ENCODE peak calls at places on chromosome 3, in eight cellular contexts. One of them, this sample, is unnamed.

GRCh38 chr3:68162644-68163043 is 508.2 kb upstream of the SUCLG2 start:
- DNase-seq in activated CD4-positive, alpha-beta T cell treated with anti-CD3 and anti-CD28 coated beads for 1 hour: no peak
- DNase-seq in psoas muscle: no peak
- DNase-seq in non-pigmented ciliary epithelial cell: no peak
- DNase-seq in A549: no peak
- DNase-seq in activated T-cell treated with anti-CD3 and anti-CD28 coated beads, Interleukin-2, amount 50 U/mL, for 72 hours: no peak
- DNase-seq in osteocyte: no peak
- DNase-seq in neuronal stem cell: no peak
- DNase-seq in this sample: no peak

GRCh38 chr3:187150599-187150998 is 11.3 kb upstream of the RPL39L start:
- DNase-seq in activated CD4-positive, alpha-beta T cell treated with anti-CD3 and anti-CD28 coated beads for 1 hour: peak
- DNase-seq in psoas muscle: no peak
- DNase-seq in non-pigmented ciliary epithelial cell: no peak
- DNase-seq in A549: no peak
- DNase-seq in activated T-cell treated with anti-CD3 and anti-CD28 coated beads, Interleukin-2, amount 50 U/mL, for 72 hours: peak
- DNase-seq in osteocyte: no peak
- DNase-seq in neuronal stem cell: no peak
- DNase-seq in this sample: peak

GRCh38 chr3:13206799-13207577 is 133.8 kb upstream of the IQSEC1 start:
- DNase-seq in activated CD4-positive, alpha-beta T cell treated with anti-CD3 and anti-CD28 coated beads for 1 hour: no peak
- DNase-seq in psoas muscle: no peak
- DNase-seq in non-pigmented ciliary epithelial cell: no peak
- DNase-seq in A549: no peak
- DNase-seq in activated T-cell treated with anti-CD3 and anti-CD28 coated beads, Interleukin-2, amount 50 U/mL, for 72 hours: no peak
- DNase-seq in osteocyte: no peak
- DNase-seq in neuronal stem cell: no peak
- DNase-seq in this sample: no peak

GRCh38 chr3:4977001-4977888 is 2.0 kb upstream of the BHLHE40 start:
- DNase-seq in activated CD4-positive, alpha-beta T cell treated with anti-CD3 and anti-CD28 coated beads for 1 hour: no peak
- DNase-seq in psoas muscle: peak
- DNase-seq in non-pigmented ciliary epithelial cell: no peak
- DNase-seq in A549: peak
- DNase-seq in activated T-cell treated with anti-CD3 and anti-CD28 coated beads, Interleukin-2, amount 50 U/mL, for 72 hours: peak
- DNase-seq in osteocyte: no peak
- DNase-seq in neuronal stem cell: no peak
- DNase-seq in this sample: peak

GRCh38 chr3:197468866-197469382 is 86.8 kb downstream of the BDH1 start:
- DNase-seq in activated CD4-positive, alpha-beta T cell treated with anti-CD3 and anti-CD28 coated beads for 1 hour: no peak
- DNase-seq in psoas muscle: no peak
- DNase-seq in non-pigmented ciliary epithelial cell: no peak
- DNase-seq in A549: peak
- DNase-seq in activated T-cell treated with anti-CD3 and anti-CD28 coated beads, Interleukin-2, amount 50 U/mL, for 72 hours: no peak
- DNase-seq in osteocyte: no peak
- DNase-seq in neuronal stem cell: no peak
- DNase-seq in this sample: no peak

GRCh38 chr3:43146599-43146998 is 40.7 kb upstream of the POMGNT2 start:
- DNase-seq in activated CD4-positive, alpha-beta T cell treated with anti-CD3 and anti-CD28 coated beads for 1 hour: no peak
- DNase-seq in psoas muscle: no peak
- DNase-seq in non-pigmented ciliary epithelial cell: no peak
- DNase-seq in A549: no peak
- DNase-seq in activated T-cell treated with anti-CD3 and anti-CD28 coated beads, Interleukin-2, amount 50 U/mL, for 72 hours: no peak
- DNase-seq in osteocyte: no peak
- DNase-seq in neuronal stem cell: no peak
- DNase-seq in this sample: no peak

GRCh38 chr3:27985369-27986035 is 255.9 kb upstream of the CMC1 start:
- DNase-seq in activated CD4-positive, alpha-beta T cell treated with anti-CD3 and anti-CD28 coated beads for 1 hour: no peak
- DNase-seq in psoas muscle: no peak
- DNase-seq in non-pigmented ciliary epithelial cell: no peak
- DNase-seq in A549: no peak
- DNase-seq in activated T-cell treated with anti-CD3 and anti-CD28 coated beads, Interleukin-2, amount 50 U/mL, for 72 hours: no peak
- DNase-seq in osteocyte: no peak
- DNase-seq in neuronal stem cell: no peak
- DNase-seq in this sample: no peak

GRCh38 chr3:177320765-177321247 is 123.5 kb upstream of the TBL1XR1 start:
- DNase-seq in activated CD4-positive, alpha-beta T cell treated with anti-CD3 and anti-CD28 coated beads for 1 hour: no peak
- DNase-seq in psoas muscle: no peak
- DNase-seq in non-pigmented ciliary epithelial cell: no peak
- DNase-seq in A549: no peak
- DNase-seq in activated T-cell treated with anti-CD3 and anti-CD28 coated beads, Interleukin-2, amount 50 U/mL, for 72 hours: no peak
- DNase-seq in osteocyte: no peak
- DNase-seq in neuronal stem cell: no peak
- DNase-seq in this sample: no peak

GRCh38 chr3:70360985-70361384 is 48.5 kb upstream of the MDFIC2 start:
- DNase-seq in activated CD4-positive, alpha-beta T cell treated with anti-CD3 and anti-CD28 coated beads for 1 hour: no peak
- DNase-seq in psoas muscle: no peak
- DNase-seq in non-pigmented ciliary epithelial cell: peak
- DNase-seq in A549: peak
- DNase-seq in activated T-cell treated with anti-CD3 and anti-CD28 coated beads, Interleukin-2, amount 50 U/mL, for 72 hours: peak
- DNase-seq in osteocyte: no peak
- DNase-seq in neuronal stem cell: no peak
- DNase-seq in this sample: no peak

GRCh38 chr3:43861635-43862034 is 170.9 kb downstream of the ABHD5 start:
- DNase-seq in activated CD4-positive, alpha-beta T cell treated with anti-CD3 and anti-CD28 coated beads for 1 hour: no peak
- DNase-seq in psoas muscle: no peak
- DNase-seq in non-pigmented ciliary epithelial cell: no peak
- DNase-seq in A549: no peak
- DNase-seq in activated T-cell treated with anti-CD3 and anti-CD28 coated beads, Interleukin-2, amount 50 U/mL, for 72 hours: no peak
- DNase-seq in osteocyte: peak
- DNase-seq in neuronal stem cell: no peak
- DNase-seq in this sample: no peak

This sample was measured in stimulated activated naive CD8-positive, alpha-beta T cell treated with anti-CD3 and anti-CD28 coated beads, Interleukin-15, Interleukin-2, amounts not matched to agents 100 U/mL and 50 U/mL, for 24 hours.